ENCODE peak calls at places on chromosomes 13 and 19, in five cellular contexts. One of them, this sample, is unnamed.

GRCh38 chr13:46961719-46962118 is 64.9 kb upstream of the HTR2A start:
- DNase-seq in tibial nerve: no peak
- DNase-seq in A549: no peak
- DNase-seq in SK-N-SH: no peak
- DNase-seq in ovary: no peak
- DNase-seq in this sample: no peak

GRCh38 chr19:5057860-5058259 is 88.9 kb downstream of the KDM4B start:
- DNase-seq in tibial nerve: no peak
- DNase-seq in A549: peak; percentile 42
- DNase-seq in SK-N-SH: peak; percentile 80
- DNase-seq in ovary: no peak
- DNase-seq in this sample: no peak

GRCh38 chr19:40811478-40812341 is 12.7 kb downstream of the EGLN2 start:
- DNase-seq in tibial nerve: no peak
- DNase-seq in A549: no peak
- DNase-seq in SK-N-SH: no peak
- DNase-seq in ovary: peak; percentile 37
- DNase-seq in this sample: peak; percentile 76

GRCh38 chr13:19053561-19053960 is 128.1 kb downstream of the TUBA3C start:
- DNase-seq in tibial nerve: no peak
- DNase-seq in A549: no peak
- DNase-seq in SK-N-SH: no peak
- DNase-seq in ovary: no peak
- DNase-seq in this sample: no peak

GRCh38 chr13:91468301-91468700 is 69.9 kb downstream of the GPC5 start:
- DNase-seq in tibial nerve: no peak
- DNase-seq in A549: peak; percentile 9
- DNase-seq in SK-N-SH: no peak
- DNase-seq in ovary: no peak
- DNase-seq in this sample: no peak

GRCh38 chr19:10784257-10784656 is 51.8 kb downstream of the TMED1 start:
- DNase-seq in tibial nerve: no peak
- DNase-seq in A549: no peak
- DNase-seq in SK-N-SH: no peak
- DNase-seq in ovary: no peak
- DNase-seq in this sample: peak; percentile 79

GRCh38 chr13:91406619-91407018 is 8.2 kb downstream of the GPC5 start:
- DNase-seq in tibial nerve: no peak
- DNase-seq in A549: peak; percentile 23
- DNase-seq in SK-N-SH: peak; percentile 21
- DNase-seq in ovary: no peak
- DNase-seq in this sample: no peak

GRCh38 chr19:55257461-55258411 is 1.1 kb downstream of the PPP6R1 start:
- DNase-seq in tibial nerve: no peak
- DNase-seq in A549: no peak
- DNase-seq in SK-N-SH: peak; percentile 55
- DNase-seq in ovary: peak; percentile 51
- DNase-seq in this sample: no peak

GRCh38 chr19:54253331-54254194 is 3.5 kb downstream of the LILRB5 start:
- DNase-seq in tibial nerve: no peak
- DNase-seq in A549: no peak
- DNase-seq in SK-N-SH: no peak
- DNase-seq in ovary: no peak
- DNase-seq in this sample: no peak

GRCh38 chr13:21973437-21974125 is 302.7 kb downstream of the FGF9 start:
- DNase-seq in tibial nerve: no peak
- DNase-seq in A549: no peak
- DNase-seq in SK-N-SH: no peak
- DNase-seq in ovary: no peak
- DNase-seq in this sample: no peak

GRCh38 chr13:111284579-111284978 is 35.9 kb upstream of the TEX29 start:
- DNase-seq in tibial nerve: no peak
- DNase-seq in A549: no peak
- DNase-seq in SK-N-SH: no peak
- DNase-seq in ovary: no peak
- DNase-seq in this sample: no peak

GRCh38 chr19:2309734-2310362 is 1.9 kb upstream of the LINGO3 start:
- DNase-seq in tibial nerve: no peak
- DNase-seq in A549: peak; percentile 35
- DNase-seq in SK-N-SH: peak; percentile 79
- DNase-seq in ovary: no peak
- DNase-seq in this sample: no peak

GRCh38 chr19:45305421-45305820 is 17.3 kb downstream of the CKM start:
- DNase-seq in tibial nerve: no peak
- DNase-seq in A549: no peak
- DNase-seq in SK-N-SH: no peak
- DNase-seq in ovary: no peak
- DNase-seq in this sample: no peak

GRCh38 chr13:77425705-77426104 is 98.8 kb upstream of the MYCBP2 start:
- DNase-seq in tibial nerve: no peak
- DNase-seq in A549: no peak
- DNase-seq in SK-N-SH: no peak
- DNase-seq in ovary: no peak
- DNase-seq in this sample: no peak

GRCh38 chr19:10760268-10760944 is 42.5 kb downstream of the DNM2 start:
- DNase-seq in tibial nerve: no peak
- DNase-seq in A549: no peak
- DNase-seq in SK-N-SH: no peak
- DNase-seq in ovary: no peak
- DNase-seq in this sample: no peak

GRCh38 chr13:40477623-40478608 is 188.5 kb downstream of the FOXO1 start:
- DNase-seq in tibial nerve: peak; percentile 44
- DNase-seq in A549: no peak
- DNase-seq in SK-N-SH: no peak
- DNase-seq in ovary: no peak
- DNase-seq in this sample: no peak

GRCh38 chr19:54136086-54136863 is 1.3 kb upstream of the CNOT3 start:
- DNase-seq in tibial nerve: no peak
- DNase-seq in A549: no peak
- DNase-seq in SK-N-SH: peak; percentile 50
- DNase-seq in ovary: no peak
- DNase-seq in this sample: no peak

GRCh38 chr19:2345076-2345475 is 15.0 kb upstream of the TMPRSS9 start:
- DNase-seq in tibial nerve: no peak
- DNase-seq in A549: no peak
- DNase-seq in SK-N-SH: no peak
- DNase-seq in ovary: peak; percentile 14
- DNase-seq in this sample: no peak

GRCh38 chr13:111049791-111050538 is 65.1 kb upstream of the ARHGEF7 start:
- DNase-seq in tibial nerve: peak; percentile 29
- DNase-seq in A549: no peak
- DNase-seq in SK-N-SH: peak; percentile 32
- DNase-seq in ovary: peak; percentile 48
- DNase-seq in this sample: no peak

GRCh38 chr19:55912916-55913315 is 19.2 kb downstream of the NLRP13 start:
- DNase-seq in tibial nerve: no peak
- DNase-seq in A549: no peak
- DNase-seq in SK-N-SH: no peak
- DNase-seq in ovary: no peak
- DNase-seq in this sample: no peak

GRCh38 chr19:8877854-8878705 is 45.9 kb downstream of the MBD3L1 start:
- DNase-seq in tibial nerve: no peak
- DNase-seq in A549: peak; percentile 11
- DNase-seq in SK-N-SH: peak; percentile 53
- DNase-seq in ovary: no peak
- DNase-seq in this sample: no peak

GRCh38 chr19:13838071-13838942 is 38.6 kb upstream of the NANOS3 start:
- DNase-seq in tibial nerve: no peak
- DNase-seq in A549: no peak
- DNase-seq in SK-N-SH: no peak
- DNase-seq in ovary: no peak
- DNase-seq in this sample: no peak

GRCh38 chr19:6803036-6803404 is 30.5 kb downstream of the VAV1 start:
- DNase-seq in tibial nerve: no peak
- DNase-seq in A549: no peak
- DNase-seq in SK-N-SH: no peak
- DNase-seq in ovary: no peak
- DNase-seq in this sample: no peak

GRCh38 chr13:79646880-79647279 is 165.9 kb downstream of the NDFIP2 start:
- DNase-seq in tibial nerve: no peak
- DNase-seq in A549: no peak
- DNase-seq in SK-N-SH: no peak
- DNase-seq in ovary: no peak
- DNase-seq in this sample: no peak
- H3K27ac ChIP-seq in tibial nerve: no peak overlapping the region
- H3K27ac ChIP-seq in A549: no peak overlapping the region
- H3K27ac ChIP-seq in SK-N-SH: no peak overlapping the region
- H3K27ac ChIP-seq in ovary: no peak overlapping the region
- H3K27ac ChIP-seq in this sample: no peak overlapping the region

GRCh38 chr13:24279267-24279666 is 30.1 kb upstream of the C1QTNF9 start:
- DNase-seq in tibial nerve: no peak
- DNase-seq in A549: no peak
- DNase-seq in SK-N-SH: no peak
- DNase-seq in ovary: no peak
- DNase-seq in this sample: no peak

GRCh38 chr13:24280722-24281121 is 28.7 kb upstream of the C1QTNF9 start:
- DNase-seq in tibial nerve: no peak
- DNase-seq in A549: no peak
- DNase-seq in SK-N-SH: no peak
- DNase-seq in ovary: no peak
- DNase-seq in this sample: peak; percentile 64

GRCh38 chr13:24279706-24280105 is 29.7 kb upstream of the C1QTNF9 start:
- DNase-seq in tibial nerve: no peak
- DNase-seq in A549: no peak
- DNase-seq in SK-N-SH: no peak
- DNase-seq in ovary: no peak
- DNase-seq in this sample: peak; percentile 46

GRCh38 chr13:24282256-24282655 is 27.1 kb upstream of the C1QTNF9 start:
- DNase-seq in tibial nerve: no peak
- DNase-seq in A549: no peak
- DNase-seq in SK-N-SH: peak; percentile 63
- DNase-seq in ovary: no peak
- DNase-seq in this sample: no peak

GRCh38 chr13:24281188-24282008 is 28.0 kb upstream of the C1QTNF9 start:
- DNase-seq in tibial nerve: no peak
- DNase-seq in A549: no peak
- DNase-seq in SK-N-SH: no peak
- DNase-seq in ovary: no peak
- DNase-seq in this sample: no peak
- H3K4me1 ChIP-seq in tibial nerve: no peaks in the 10 kb centered on the region
- H3K4me1 ChIP-seq in A549: no peaks in the 10 kb centered on the region
- H3K4me1 ChIP-seq in SK-N-SH: no peaks in the 10 kb centered on the region
- H3K4me1 ChIP-seq in ovary: peaks cover 26% of the 10 kb centered on the region
- H3K4me1 ChIP-seq in this sample: peaks cover 29% of the 10 kb centered on the region

GRCh38 chr19:33039815-33040214 is 24.9 kb downstream of the RHPN2 start:
- DNase-seq in tibial nerve: no peak
- DNase-seq in A549: no peak
- DNase-seq in SK-N-SH: no peak
- DNase-seq in ovary: no peak
- DNase-seq in this sample: no peak

GRCh38 chr19:33035461-33035860 is 29.2 kb downstream of the RHPN2 start:
- DNase-seq in tibial nerve: no peak
- DNase-seq in A549: no peak
- DNase-seq in SK-N-SH: no peak
- DNase-seq in ovary: no peak
- DNase-seq in this sample: no peak

GRCh38 chr19:33039108-33039599 is 25.5 kb downstream of the RHPN2 start:
- DNase-seq in tibial nerve: no peak
- DNase-seq in A549: no peak
- DNase-seq in SK-N-SH: no peak
- DNase-seq in ovary: no peak
- DNase-seq in this sample: no peak

DNA sequence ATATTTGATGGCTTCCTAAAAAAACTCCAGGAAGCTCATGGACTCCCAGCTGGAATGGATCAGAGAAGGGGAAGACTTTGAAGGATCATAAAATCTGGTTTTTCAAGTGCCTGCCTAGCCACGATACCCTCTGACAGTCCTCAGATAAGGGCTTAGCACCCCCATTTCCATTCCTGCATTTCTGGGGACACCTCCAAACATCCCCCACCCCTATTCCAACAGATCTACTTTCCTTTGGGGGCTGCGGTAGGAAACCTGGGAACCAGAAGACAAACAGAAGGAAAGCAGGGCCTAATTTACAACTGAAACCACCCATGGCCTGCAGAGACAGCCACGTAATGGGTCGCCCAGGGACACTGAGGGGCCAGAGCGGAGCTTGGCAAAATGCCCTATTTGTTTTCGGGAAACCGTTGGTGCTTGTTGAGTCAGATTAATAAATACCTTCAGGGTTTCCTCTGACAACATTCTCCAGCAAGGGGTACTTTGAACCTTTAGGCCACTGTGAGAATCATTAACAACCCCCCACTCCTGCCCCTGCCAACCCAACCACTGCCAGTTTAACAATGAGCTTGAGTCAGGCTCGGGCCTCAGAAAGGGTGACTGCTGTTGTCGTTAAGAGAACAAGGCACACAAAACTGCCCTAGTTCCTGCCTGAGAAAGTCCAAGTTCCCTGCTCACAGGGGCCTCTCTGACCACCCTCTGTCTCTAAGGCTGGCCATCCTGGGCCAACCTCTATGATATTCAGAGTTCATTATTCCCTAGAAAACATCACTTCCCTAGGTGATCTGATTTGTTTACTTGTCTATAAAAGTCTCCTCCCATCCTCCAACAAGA is 23.5 kb downstream of the RHPN2 start:
- DNase-seq in tibial nerve: no peak
- DNase-seq in A549: peak; percentile 100
- DNase-seq in SK-N-SH: no peak
- DNase-seq in ovary: no peak
- DNase-seq in this sample: no peak
- TF ChIP-seq EP300 in tibial nerve: no peak
- TF ChIP-seq EP300 in A549: peak; percentile 93
- TF ChIP-seq EP300 in SK-N-SH: no peak
- TF ChIP-seq EP300 in ovary: no peak
- TF ChIP-seq EP300 in this sample: no peak

GRCh38 chr13:109998030-109998429 is 211.6 kb upstream of the IRS2 start:
- DNase-seq in tibial nerve: no peak
- DNase-seq in A549: no peak
- DNase-seq in SK-N-SH: no peak
- DNase-seq in ovary: no peak
- DNase-seq in this sample: no peak

GRCh38 chr13:110001622-110002275 is 215.4 kb upstream of the IRS2 start:
- DNase-seq in tibial nerve: no peak
- DNase-seq in A549: peak; percentile 10
- DNase-seq in SK-N-SH: no peak
- DNase-seq in ovary: no peak
- DNase-seq in this sample: no peak

GRCh38 chr13:109998808-109999528 is 212.6 kb upstream of the IRS2 start:
- DNase-seq in tibial nerve: no peak
- DNase-seq in A549: peak; percentile 89
- DNase-seq in SK-N-SH: no peak
- DNase-seq in ovary: no peak
- DNase-seq in this sample: no peak

GRCh38 chr13:109999659-110000533 is 213.5 kb upstream of the IRS2 start:
- DNase-seq in tibial nerve: no peak
- DNase-seq in A549: no peak
- DNase-seq in SK-N-SH: no peak
- DNase-seq in ovary: no peak
- DNase-seq in this sample: no peak

GRCh38 chr13:110000534-110001345 is 214.4 kb upstream of the IRS2 start:
- DNase-seq in tibial nerve: no peak
- DNase-seq in A549: no peak
- DNase-seq in SK-N-SH: no peak
- DNase-seq in ovary: no peak
- DNase-seq in this sample: no peak
- H3K27ac ChIP-seq in tibial nerve: no peak overlapping the region
- H3K27ac ChIP-seq in A549: peak overlapping the region; percentile 80
- H3K27ac ChIP-seq in SK-N-SH: peak overlapping the region; percentile 56
- H3K27ac ChIP-seq in ovary: no peak overlapping the region
- H3K27ac ChIP-seq in this sample: no peak overlapping the region

This sample was measured in upper lobe of left lung.